ENCODE peak calls at places on chromosomes 13 and 19, in four cellular contexts. J, U, A and W are unnamed samples.

GRCh38 chr13:23710366-23710765 is 140.2 kb downstream of the TNFRSF19 start:
- DNase-seq in J (no peak), U (no peak), A (no peak), W (no peak)

GRCh38 chr13:30718661-30719520 is 16.5 kb upstream of the ALOX5AP start:
- DNase-seq in J (peak; percentile 45), U (peak; percentile 97), A (peak; percentile 46), W (no peak)

GRCh38 chr19:12913011-12913561 is 6.0 kb downstream of the SYCE2 start:
- DNase-seq in J (no peak), U (peak; percentile 76), A (no peak), W (peak; percentile 83)

GRCh38 chr13:97142452-97142851 is 79.7 kb upstream of the MBNL2 start:
- DNase-seq in J (peak; percentile 74), U (peak; percentile 63), A (no peak), W (no peak)

GRCh38 chr13:33073338-33073737 is 57.1 kb downstream of the KL start:
- DNase-seq in J (no peak), U (no peak), A (no peak), W (no peak)

GRCh38 chr13:101706651-101707050 is 254.2 kb downstream of the ITGBL1 start:
- DNase-seq in J (peak; percentile 13), U (peak; percentile 98), A (no peak), W (no peak)

GRCh38 chr13:110444226-110444653 is 117.3 kb downstream of the RAB20 start:
- DNase-seq in J (no peak), U (no peak), A (no peak), W (no peak)

GRCh38 chr13:95546919-95547318 is 5.6 kb upstream of the CLDN10 start:
- DNase-seq in J (no peak), U (no peak), A (no peak), W (no peak)

GRCh38 chr19:8320564-8321066 is 560 bp downstream of the NDUFA7 start:
- DNase-seq in J (no peak), U (peak; percentile 60), A (no peak), W (no peak)

GRCh38 chr13:83810136-83810535 is 72.1 kb downstream of the SLITRK1 start:
- DNase-seq in J (no peak), U (no peak), A (no peak), W (peak; percentile 71)

GRCh38 chr19:48372904-48373303 is 8.7 kb downstream of the SYNGR4 start:
- DNase-seq in J (peak; percentile 68), U (peak; percentile 31), A (no peak), W (peak; percentile 65)

GRCh38 chr13:40221460-40222201 is 444.8 kb downstream of the FOXO1 start:
- DNase-seq in J (no peak), U (peak; percentile 37), A (no peak), W (no peak)

GRCh38 chr19:39833464-39834286 is at the start of gene DYRK1B:
- DNase-seq in J (peak; percentile 100), U (peak; percentile 99), A (peak; percentile 98), W (peak; percentile 97)

GRCh38 chr13:98972627-98973026 is 5.2 kb downstream of the DOCK9 start:
- DNase-seq in J (no peak), U (peak; percentile 57), A (peak; percentile 70), W (no peak)

GRCh38 chr19:45376045-45376724 is 5.8 kb upstream of the ERCC2 start:
- DNase-seq in J (peak; percentile 91), U (peak; percentile 88), A (peak; percentile 85), W (no peak)

GRCh38 chr13:49858183-49858856 is 65.8 kb upstream of the KPNA3 start:
- DNase-seq in J (peak; percentile 93), U (peak; percentile 96), A (peak; percentile 53), W (no peak)

GRCh38 chr19:48638831-48639381 is 1.7 kb upstream of the DBP start:
- DNase-seq in J (no peak), U (peak; percentile 28), A (no peak), W (no peak)

GRCh38 chr19:47681936-47682335 is 31.3 kb upstream of the EHD2 start:
- DNase-seq in J (no peak), U (no peak), A (no peak), W (no peak)

GRCh38 chr13:51825165-51825592 is 19.8 kb downstream of the TMEM272 start:
- DNase-seq in J (no peak), U (peak; percentile 48), A (no peak), W (no peak)